ENCODE peak calls at places on chromosomes 7 and 10, in ten cellular contexts. E is left colon; G is CD8-positive, alpha-beta T cell; C is Right ventricle myocardium superior; A is foreskin keratinocyte; J is T-cell; F is activated T-helper 17 cell treated with anti-CD3 and anti-CD28 coated beads, Interleukin-2, amount 50 U/mL, for 72 hours; U is activated B cell treated with CpG ODN at 0.5 μM for 24 hours; Z is upper lobe of right lung; K is aorta. Q is an unnamed sample.

GRCh38 chr7:156479596-156479995 is 161.0 kb upstream of the RNF32 start:
- ATAC-seq in E (no peak), G (no peak), C (no peak), A (no peak), J (no peak), F (no peak), U (no peak), Z (no peak), K (no peak), Q (no peak)

GRCh38 chr10:110269641-110270318 is 34.9 kb downstream of the SMNDC1 start:
- ATAC-seq in E (peak; percentile 92), G (peak; percentile 70), C (peak; percentile 89), A (no peak), J (peak; percentile 78), F (peak; percentile 83), U (peak; percentile 40), Z (peak; percentile 77), K (peak; percentile 83), Q (peak; percentile 57)

GRCh38 chr10:126937026-126937425 is 31.8 kb downstream of the DOCK1 start:
- ATAC-seq in E (no peak), G (no peak), C (no peak), A (no peak), J (no peak), F (no peak), U (no peak), Z (no peak), K (no peak), Q (no peak)

GRCh38 chr7:129926618-129927017 is 26.1 kb downstream of the UBE2H start:
- ATAC-seq in E (no peak), G (no peak), C (no peak), A (no peak), J (no peak), F (peak; percentile 53), U (no peak), Z (no peak), K (no peak), Q (no peak)

GRCh38 chr7:36967387-36967786 is 243.1 kb upstream of the AOAH start:
- ATAC-seq in E (peak; percentile 44), G (no peak), C (peak; percentile 95), A (peak; percentile 74), J (no peak), F (no peak), U (no peak), Z (peak; percentile 92), K (peak; percentile 90), Q (peak; percentile 88)

GRCh38 chr7:1693991-1694524 is 24.0 kb downstream of the ELFN1 start:
- ATAC-seq in E (no peak), G (no peak), C (no peak), A (no peak), J (no peak), F (no peak), U (no peak), Z (no peak), K (no peak), Q (no peak)

GRCh38 chr7:111886233-111886632 is 320.0 kb downstream of the DOCK4 start:
- ATAC-seq in E (no peak), G (no peak), C (no peak), A (no peak), J (no peak), F (no peak), U (no peak), Z (no peak), K (no peak), Q (no peak)

GRCh38 chr7:49775065-49775948 is 1.9 kb downstream of the VWC2 start:
- ATAC-seq in E (peak; percentile 54), G (no peak), C (peak; percentile 31), A (peak; percentile 32), J (no peak), F (no peak), U (no peak), Z (peak; percentile 48), K (peak; percentile 34), Q (no peak)

GRCh38 chr7:41047789-41048191 is 655.1 kb downstream of the INHBA start:
- ATAC-seq in E (no peak), G (no peak), C (peak; percentile 86), A (no peak), J (no peak), F (no peak), U (no peak), Z (no peak), K (no peak), Q (peak; percentile 37)

GRCh38 chr7:86600506-86601290 is 43.0 kb upstream of the GRM3 start:
- ATAC-seq in E (no peak), G (no peak), C (no peak), A (no peak), J (no peak), F (no peak), U (no peak), Z (peak; percentile 35), K (peak; percentile 44), Q (peak; percentile 31)

GRCh38 chr7:29207023-29207422 is 12.4 kb downstream of the CHN2 start:
- ATAC-seq in E (no peak), G (peak; percentile 20), C (no peak), A (no peak), J (no peak), F (peak; percentile 11), U (no peak), Z (no peak), K (no peak), Q (no peak)

GRCh38 chr10:104038958-104039752 is 46.5 kb downstream of the COL17A1 start:
- ATAC-seq in E (no peak), G (no peak), C (no peak), A (no peak), J (no peak), F (no peak), U (no peak), Z (peak; percentile 17), K (no peak), Q (no peak)

GRCh38 chr10:88841316-88842111 is 10.1 kb downstream of the ANKRD22 start:
- ATAC-seq in E (no peak), G (no peak), C (no peak), A (no peak), J (no peak), F (peak; percentile 79), U (no peak), Z (no peak), K (no peak), Q (no peak)

GRCh38 chr7:140526901-140527664 is 47.8 kb upstream of the MKRN1 start:
- ATAC-seq in E (no peak), G (no peak), C (no peak), A (peak; percentile 47), J (no peak), F (no peak), U (no peak), Z (no peak), K (no peak), Q (peak; percentile 68)

GRCh38 chr10:114413398-114413797 is 9.1 kb upstream of the AFAP1L2 start:
- ATAC-seq in E (peak; percentile 36), G (no peak), C (peak; percentile 95), A (peak; percentile 97), J (no peak), F (no peak), U (no peak), Z (peak; percentile 93), K (peak; percentile 70), Q (no peak)

GRCh38 chr10:7488418-7488829 is 77.6 kb upstream of the SFMBT2 start:
- ATAC-seq in E (no peak), G (no peak), C (peak; percentile 63), A (no peak), J (no peak), F (no peak), U (no peak), Z (no peak), K (no peak), Q (peak; percentile 90)

GRCh38 chr7:19296617-19297016 is 151.4 kb upstream of the FERD3L start:
- ATAC-seq in E (no peak), G (no peak), C (no peak), A (no peak), J (no peak), F (no peak), U (no peak), Z (no peak), K (no peak), Q (no peak)

GRCh38 chr10:26779176-26779860 is 81.4 kb downstream of the ABI1 start:
- ATAC-seq in E (peak; percentile 95), G (no peak), C (no peak), A (no peak), J (no peak), F (no peak), U (no peak), Z (peak; percentile 39), K (no peak), Q (no peak)

GRCh38 chr7:66583696-66584095 is 45.0 kb upstream of the KCTD7 start:
- ATAC-seq in E (no peak), G (no peak), C (no peak), A (no peak), J (no peak), F (peak; percentile 26), U (peak; percentile 18), Z (peak; percentile 62), K (no peak), Q (no peak)

GRCh38 chr7:146053492-146053891 is 63.1 kb upstream of the CNTNAP2 start:
- ATAC-seq in E (no peak), G (no peak), C (no peak), A (no peak), J (no peak), F (no peak), U (no peak), Z (no peak), K (no peak), Q (no peak)

GRCh38 chr10:8336629-8337331 is 282.3 kb downstream of the GATA3 start:
- ATAC-seq in E (no peak), G (no peak), C (no peak), A (no peak), J (no peak), F (no peak), U (no peak), Z (peak; percentile 85), K (no peak), Q (no peak)

GRCh38 chr7:127831312-127832212 is 179.6 kb downstream of the SND1 start:
- ATAC-seq in E (peak; percentile 19), G (no peak), C (no peak), A (no peak), J (no peak), F (no peak), U (no peak), Z (no peak), K (no peak), Q (no peak)

GRCh38 chr10:23081891-23082290 is 13.5 kb upstream of the MSRB2 start:
- ATAC-seq in E (peak; percentile 55), G (no peak), C (no peak), A (peak; percentile 71), J (no peak), F (no peak), U (no peak), Z (no peak), K (no peak), Q (peak; percentile 25)

GRCh38 chr10:124124123-124124768 is 30.8 kb upstream of the CHST15 start:
- ATAC-seq in E (no peak), G (no peak), C (no peak), A (no peak), J (no peak), F (no peak), U (peak; percentile 89), Z (no peak), K (no peak), Q (no peak)

GRCh38 chr10:35306852-35307251 is 29.5 kb upstream of the CCNY start:
- ATAC-seq in E (peak; percentile 98), G (no peak), C (no peak), A (peak; percentile 99), J (no peak), F (peak; percentile 14), U (no peak), Z (peak; percentile 88), K (no peak), Q (no peak)

GRCh38 chr7:46970131-46970430 is 611.8 kb downstream of the TNS3 start:
- ATAC-seq in E (no peak), G (no peak), C (no peak), A (no peak), J (no peak), F (no peak), U (no peak), Z (no peak), K (no peak), Q (no peak)

GRCh38 chr10:124290095-124290795 is 128.5 kb downstream of the OAT start:
- ATAC-seq in E (no peak), G (no peak), C (peak; percentile 52), A (no peak), J (no peak), F (peak; percentile 31), U (no peak), Z (peak; percentile 16), K (no peak), Q (no peak)

GRCh38 chr7:138086585-138087270 is 10.5 kb downstream of the AKR1D1 start:
- ATAC-seq in E (no peak), G (no peak), C (no peak), A (no peak), J (no peak), F (no peak), U (no peak), Z (no peak), K (no peak), Q (no peak)